ENCODE peak calls at places on chromosomes 16 and 17, in five cellular contexts. One of them, this sample, is unnamed. For H3K4me1, the result is how much of the 10 kb centered on the place peaks cover.

GRCh38 chr16:79169239-79169638 is 431.3 kb downstream of the MAF start:
- DNase-seq in SK-N-SH: no peak
- DNase-seq in tibial nerve: no peak
- DNase-seq in neuronal stem cell: peak
- DNase-seq in endodermal cell: peak
- DNase-seq in this sample: no peak

GRCh38 chr17:79836952-79837887 is 2.0 kb downstream of the CBX4 start:
- DNase-seq in endodermal cell: peak
- DNase-seq in neuronal stem cell: no peak
- DNase-seq in SK-N-SH: peak
- DNase-seq in tibial nerve: no peak
- DNase-seq in this sample: peak

GRCh38 chr17:4833941-4834501 is 881 bp downstream of the MINK1 start:
- DNase-seq in endodermal cell: peak
- DNase-seq in SK-N-SH: peak
- DNase-seq in neuronal stem cell: no peak
- DNase-seq in tibial nerve: peak
- DNase-seq in this sample: no peak

GRCh38 chr16:87056551-87056950 is 260.6 kb downstream of the C16orf95 start:
- DNase-seq in endodermal cell: peak
- DNase-seq in tibial nerve: no peak
- DNase-seq in neuronal stem cell: no peak
- DNase-seq in SK-N-SH: no peak
- DNase-seq in this sample: no peak

GRCh38 chr16:57360321-57360935 is 1.8 kb downstream of the CCL22 start:
- DNase-seq in endodermal cell: no peak
- DNase-seq in SK-N-SH: no peak
- DNase-seq in tibial nerve: no peak
- DNase-seq in neuronal stem cell: no peak
- DNase-seq in this sample: no peak

GRCh38 chr16:31458073-31458834 is 1.0 kb upstream of the ARMC5 start:
- DNase-seq in tibial nerve: no peak
- DNase-seq in endodermal cell: peak
- DNase-seq in SK-N-SH: peak
- DNase-seq in neuronal stem cell: no peak
- DNase-seq in this sample: peak

GRCh38 chr16:53925011-53925410 is 221.1 kb downstream of the FTO start:
- DNase-seq in SK-N-SH: no peak
- DNase-seq in tibial nerve: no peak
- DNase-seq in neuronal stem cell: no peak
- DNase-seq in endodermal cell: no peak
- DNase-seq in this sample: no peak

GRCh38 chr17:77502626-77503292 is 362.0 kb downstream of the SEC14L1 start:
- DNase-seq in SK-N-SH: peak
- DNase-seq in endodermal cell: peak
- DNase-seq in tibial nerve: no peak
- DNase-seq in neuronal stem cell: no peak
- DNase-seq in this sample: no peak

GRCh38 chr16:70523013-70523620 is at the start of gene COG4:
- DNase-seq in neuronal stem cell: peak
- DNase-seq in endodermal cell: peak
- DNase-seq in SK-N-SH: peak
- DNase-seq in tibial nerve: peak
- DNase-seq in this sample: peak

GRCh38 chr17:73813201-73813600 is 169.0 kb upstream of the SDK2 start:
- DNase-seq in endodermal cell: no peak
- DNase-seq in neuronal stem cell: no peak
- DNase-seq in tibial nerve: no peak
- DNase-seq in SK-N-SH: no peak
- DNase-seq in this sample: no peak

GRCh38 chr17:79788989-79789942 is 7.6 kb downstream of the CBX8 start:
- DNase-seq in tibial nerve: no peak
- DNase-seq in neuronal stem cell: no peak
- DNase-seq in SK-N-SH: no peak
- DNase-seq in endodermal cell: peak
- DNase-seq in this sample: peak

GRCh38 chr16:48432136-48432535 is 46.9 kb upstream of the SIAH1 start:
- DNase-seq in neuronal stem cell: no peak
- DNase-seq in tibial nerve: no peak
- DNase-seq in SK-N-SH: no peak
- DNase-seq in endodermal cell: no peak
- DNase-seq in this sample: no peak
- H3K4me1 ChIP-seq in neuronal stem cell: under half
- H3K4me1 ChIP-seq in tibial nerve: under half
- H3K4me1 ChIP-seq in SK-N-SH: under half
- H3K4me1 ChIP-seq in endodermal cell: under half
- H3K4me1 ChIP-seq in this sample: under half

DNA sequence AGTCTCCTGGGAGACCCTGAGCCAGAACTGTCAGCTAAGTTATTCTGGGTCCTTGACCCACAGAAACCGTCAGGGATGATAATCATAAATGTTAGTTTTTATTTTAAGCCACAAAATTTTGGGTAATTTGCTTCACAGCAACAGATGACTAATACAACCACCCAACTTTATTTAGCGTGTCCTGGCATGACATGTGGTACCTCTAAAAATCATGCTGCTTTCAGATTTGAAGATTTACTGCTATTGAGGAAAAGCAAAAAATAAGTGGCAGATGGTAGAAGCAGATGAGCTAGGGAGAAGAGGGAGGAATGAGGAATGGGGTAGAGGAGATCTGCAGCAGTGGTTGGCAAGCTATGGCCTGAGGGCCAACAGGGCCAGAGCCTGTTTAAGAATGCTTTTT is 90.4 kb downstream of the TMEM100 start:
- DNase-seq in tibial nerve: no peak
- DNase-seq in SK-N-SH: no peak
- DNase-seq in neuronal stem cell: no peak
- DNase-seq in endodermal cell: no peak
- DNase-seq in this sample: no peak
- H3K4me3 ChIP-seq in tibial nerve: no peak
- H3K4me3 ChIP-seq in SK-N-SH: no peak
- H3K4me3 ChIP-seq in neuronal stem cell: no peak
- H3K4me3 ChIP-seq in endodermal cell: no peak
- H3K4me3 ChIP-seq in this sample: no peak

GRCh38 chr16:4692460-4693295 is 684 bp upstream of the NUDT16L1 start:
- DNase-seq in SK-N-SH: peak
- DNase-seq in neuronal stem cell: no peak
- DNase-seq in tibial nerve: no peak
- DNase-seq in endodermal cell: peak
- DNase-seq in this sample: peak
- H3K27ac ChIP-seq in SK-N-SH: peak
- H3K27ac ChIP-seq in neuronal stem cell: no peak
- H3K27ac ChIP-seq in tibial nerve: peak
- H3K27ac ChIP-seq in endodermal cell: no peak
- H3K27ac ChIP-seq in this sample: peak

DNA sequence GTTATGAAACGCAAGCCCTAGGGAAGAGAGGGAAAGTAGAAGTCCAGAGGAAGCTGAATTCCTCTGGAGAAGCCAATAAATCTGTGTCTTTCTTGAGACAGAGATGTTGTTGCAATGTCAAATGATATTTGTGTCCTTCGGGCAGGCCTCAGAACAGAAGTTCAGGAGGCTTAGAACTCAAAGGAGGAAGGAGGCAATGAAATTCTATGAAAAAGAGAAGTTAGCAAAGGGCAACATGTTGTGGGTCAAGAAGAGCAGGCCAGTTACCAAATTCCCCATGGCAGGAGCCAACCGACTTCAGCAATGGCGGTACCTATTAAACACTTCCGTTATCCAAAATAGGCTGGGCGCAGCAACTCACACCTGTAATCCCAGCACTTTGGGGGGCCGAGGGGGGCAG is 109.0 kb upstream of the DHX40 start:
- DNase-seq in tibial nerve: no peak
- DNase-seq in neuronal stem cell: no peak
- DNase-seq in SK-N-SH: no peak
- DNase-seq in endodermal cell: no peak
- DNase-seq in this sample: no peak
- H3K4me1 ChIP-seq in tibial nerve: under half
- H3K4me1 ChIP-seq in neuronal stem cell: under half
- H3K4me1 ChIP-seq in SK-N-SH: under half
- H3K4me1 ChIP-seq in endodermal cell: under half
- H3K4me1 ChIP-seq in this sample: under half